ENCODE peak calls at places on chromosomes 5 and 9, in nine cellular contexts. A is amygdala; Z is activated B cell treated with CpG ODN at 0.5 μM for 24 hours; O is GM04503; C is stimulated activated CD4-positive, alpha-beta T cell treated with anti-CD3 and anti-CD28 coated beads, TNF-alpha, amount 100 ng/mL, for 48 hours; S is fibroblast of the conjunctiva; R is posterior cingulate gyrus; Q is stimulated activated CD8-positive, alpha-beta memory T cell treated with anti-CD3 and anti-CD28 coated beads, Interleukin-4, amount 100 ng/mL, for 48 hours; E is Daoy. W is an unnamed sample.

GRCh38 chr9:69759478-69760277 is at the start of gene PTAR1:
- DNase-seq in A (peak; percentile 63), Z (peak; percentile 92), O (no peak), C (peak; percentile 84), S (peak; percentile 78), R (peak; percentile 84), Q (peak; percentile 92), E (peak; percentile 95), W (peak; percentile 55)

GRCh38 chr9:16192403-16193017 is 639.7 kb downstream of the CCDC171 start:
- DNase-seq in A (no peak), Z (no peak), O (no peak), C (no peak), S (peak; percentile 51), R (no peak), Q (no peak), E (no peak), W (no peak)

GRCh38 chr5:61767231-61768080 is 435.4 kb downstream of the ZSWIM6 start:
- DNase-seq in A (no peak), Z (no peak), O (no peak), C (no peak), S (no peak), R (no peak), Q (no peak), E (no peak), W (no peak)

GRCh38 chr5:53987091-53987490 is 323.3 kb downstream of the ARL15 start:
- DNase-seq in A (no peak), Z (no peak), O (no peak), C (no peak), S (no peak), R (no peak), Q (no peak), E (no peak), W (no peak)

GRCh38 chr5:55594636-55595035 is 59.9 kb upstream of the PLPP1 start:
- DNase-seq in A (no peak), Z (no peak), O (no peak), C (no peak), S (no peak), R (no peak), Q (no peak), E (no peak), W (no peak)

GRCh38 chr5:139757727-139758509 is 37.7 kb upstream of the PSD2 start:
- DNase-seq in A (no peak), Z (no peak), O (no peak), C (no peak), S (no peak), R (no peak), Q (no peak), E (no peak), W (no peak)

GRCh38 chr9:31490551-31491106 is 893.8 kb upstream of the ACO1 start:
- DNase-seq in A (no peak), Z (no peak), O (no peak), C (no peak), S (no peak), R (no peak), Q (no peak), E (no peak), W (no peak)

GRCh38 chr5:160957312-160957711 is 105.3 kb upstream of the ATP10B start:
- DNase-seq in A (no peak), Z (no peak), O (no peak), C (no peak), S (no peak), R (no peak), Q (no peak), E (no peak), W (no peak)

GRCh38 chr5:132905938-132906337 is 32.5 kb downstream of the LEAP2 start:
- DNase-seq in A (no peak), Z (no peak), O (peak; percentile 13), C (no peak), S (peak; percentile 6), R (no peak), Q (no peak), E (no peak), W (no peak)

GRCh38 chr5:161155451-161155850 is 303.4 kb upstream of the ATP10B start:
- DNase-seq in A (no peak), Z (no peak), O (no peak), C (no peak), S (no peak), R (no peak), Q (no peak), E (no peak), W (no peak)

GRCh38 chr5:38780950-38781349 is 64.9 kb upstream of the OSMR start:
- DNase-seq in A (no peak), Z (no peak), O (peak; percentile 43), C (no peak), S (peak; percentile 91), R (peak; percentile 16), Q (no peak), E (peak; percentile 62), W (peak; percentile 82)

GRCh38 chr5:177432905-177433657 is 6.6 kb downstream of the GRK6 start:
- DNase-seq in A (no peak), Z (no peak), O (no peak), C (no peak), S (no peak), R (no peak), Q (no peak), E (no peak), W (no peak)

GRCh38 chr9:100601216-100601615 is 23.3 kb downstream of the CAVIN4 start:
- DNase-seq in A (no peak), Z (no peak), O (no peak), C (peak; percentile 8), S (no peak), R (no peak), Q (peak; percentile 47), E (peak; percentile 68), W (peak; percentile 41)

GRCh38 chr9:120985759-120986353 is 59.3 kb upstream of the TRAF1 start:
- DNase-seq in A (no peak), Z (no peak), O (peak; percentile 17), C (no peak), S (peak; percentile 51), R (no peak), Q (no peak), E (peak; percentile 54), W (peak; percentile 26)

GRCh38 chr5:149552761-149553160 is 1.5 kb upstream of the CSNK1A1 start:
- DNase-seq in A (no peak), Z (no peak), O (no peak), C (no peak), S (no peak), R (no peak), Q (no peak), E (no peak), W (no peak)

GRCh38 chr9:70556736-70557135 is 142.3 kb upstream of the KLF9 start:
- DNase-seq in A (no peak), Z (no peak), O (no peak), C (no peak), S (no peak), R (no peak), Q (no peak), E (no peak), W (no peak)

GRCh38 chr9:124802426-124802825 is 25.5 kb downstream of the OLFML2A start:
- DNase-seq in A (no peak), Z (no peak), O (no peak), C (no peak), S (no peak), R (no peak), Q (no peak), E (no peak), W (no peak)

GRCh38 chr5:141186897-141187512 is at the start of gene PCDHB9:
- DNase-seq in A (no peak), Z (no peak), O (no peak), C (no peak), S (no peak), R (no peak), Q (peak; percentile 53), E (peak; percentile 63), W (no peak)

GRCh38 chr5:166532821-166533220 is 1758.6 kb upstream of the WWC1 start:
- DNase-seq in A (no peak), Z (no peak), O (no peak), C (no peak), S (no peak), R (no peak), Q (no peak), E (no peak), W (no peak)

GRCh38 chr9:27126682-27127081 is 17.7 kb downstream of the TEK start:
- DNase-seq in A (no peak), Z (no peak), O (no peak), C (no peak), S (no peak), R (no peak), Q (no peak), E (no peak), W (no peak)

GRCh38 chr9:70998962-70999361 is 122.5 kb downstream of the TRPM3 start:
- DNase-seq in A (no peak), Z (no peak), O (no peak), C (no peak), S (no peak), R (no peak), Q (no peak), E (peak; percentile 17), W (no peak)

GRCh38 chr9:34463098-34463900 is 4.7 kb downstream of the DNAI1 start:
- DNase-seq in A (no peak), Z (no peak), O (peak; percentile 69), C (peak; percentile 74), S (peak; percentile 26), R (no peak), Q (peak; percentile 84), E (peak; percentile 88), W (no peak)

W was measured in HFF-Myc.